ENCODE peak calls at places on chromosomes 6 and 20, in five cellular contexts. T is Peyer's patch; F is heart left ventricle; E is endodermal cell; G is CD8-positive, alpha-beta T cell. R is an unnamed sample.

GRCh38 chr20:10965936-10966470 is 292.2 kb upstream of the JAG1 start:
- DNase-seq in F (peak), G (no peak), E (no peak), T (no peak), R (no peak)

GRCh38 chr6:9412951-9413559 is 977.7 kb upstream of the SLC35B3 start:
- DNase-seq in F (no peak), T (peak), E (peak), G (no peak), R (peak)

GRCh38 chr6:143733500-143733899 is 55.7 kb downstream of the PHACTR2 start:
- DNase-seq in F (no peak), E (no peak), G (no peak), T (no peak), R (no peak)

GRCh38 chr20:41065716-41066115 is 37.1 kb downstream of the TOP1 start:
- DNase-seq in F (no peak), G (no peak), E (no peak), T (no peak), R (no peak)

GRCh38 chr6:11769244-11769643 is 9.4 kb downstream of the ADTRP start:
- DNase-seq in E (no peak), G (no peak), F (no peak), T (no peak), R (no peak)

GRCh38 chr6:113903666-113904330 is 46.7 kb downstream of the MARCKS start:
- DNase-seq in T (no peak), E (peak), F (peak), G (no peak), R (peak)

GRCh38 chr6:48061630-48062029 is 49.4 kb downstream of the PTCHD4 start:
- DNase-seq in E (no peak), T (no peak), F (no peak), G (no peak), R (no peak)

GRCh38 chr6:33599413-33599911 is 19.4 kb upstream of the BAK1 start:
- DNase-seq in G (no peak), E (no peak), F (peak), T (no peak), R (no peak)

GRCh38 chr6:36933102-36933501 is 21.4 kb upstream of the PI16 start:
- DNase-seq in E (no peak), T (no peak), G (no peak), F (no peak), R (no peak)

GRCh38 chr20:57390604-57391438 is at the start of gene RBM38:
- DNase-seq in F (peak), T (peak), G (peak), E (peak), R (no peak)

GRCh38 chr20:52496191-52496590 is 304.6 kb upstream of the ZFP64 start:
- DNase-seq in E (no peak), G (no peak), F (no peak), T (no peak), R (no peak)

GRCh38 chr6:129748212-129748900 is 38.4 kb upstream of the ARHGAP18 start:
- DNase-seq in E (peak), F (peak), T (peak), G (peak), R (peak)
- TF ChIP-seq CTCF in E (peak), F (no peak), T (no peak), G (no peak), R (peak)

GRCh38 chr6:91438570-91438969 is 851.7 kb upstream of the MAP3K7 start:
- DNase-seq in E (no peak), F (no peak), G (no peak), T (no peak), R (no peak)
- H3K27ac ChIP-seq in E (no peak), F (no peak), G (no peak), T (no peak), R (no peak)

DNA sequence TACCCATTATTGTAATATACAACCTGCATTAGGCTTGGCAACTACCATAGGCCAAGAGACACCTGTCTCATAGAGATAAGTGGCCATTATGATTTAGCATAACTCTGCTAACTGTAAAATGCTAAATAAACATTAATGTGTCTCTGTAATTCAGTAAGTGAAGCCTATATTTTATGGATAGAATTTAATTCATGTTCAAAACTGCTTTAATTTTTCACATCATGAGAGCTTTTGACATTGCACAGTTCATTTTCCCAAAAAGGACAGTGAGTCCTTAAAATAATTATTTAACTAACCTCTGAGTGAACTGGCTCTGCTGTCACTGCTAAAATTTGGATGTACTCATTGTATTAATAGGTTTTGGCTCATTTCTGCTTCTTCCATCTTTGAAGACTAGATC is 41.4 kb upstream of the TMX4 start:
- DNase-seq in F (no peak), E (no peak), T (no peak), G (no peak), R (no peak)
- H3K4me3 ChIP-seq in F (no peak), E (no peak), T (no peak), G (no peak), R (no peak)

GRCh38 chr20:34956041-34956458 is 382 bp downstream of the MYH7B start:
- DNase-seq in F (no peak), T (no peak), G (no peak), E (no peak), R (no peak)

GRCh38 chr20:34955232-34956040 is at the start of the genes GSS and MYH7B:
- DNase-seq in G (peak), T (peak), F (peak), E (peak), R (peak)

GRCh38 chr20:34952676-34953075 is 2.9 kb downstream of the GSS start:
- DNase-seq in E (no peak), G (no peak), T (no peak), F (no peak), R (no peak)

GRCh38 chr20:34954905-34955231 is 738 bp downstream of the GSS start:
- DNase-seq in G (no peak), T (no peak), E (peak), F (peak), R (peak)

DNA sequence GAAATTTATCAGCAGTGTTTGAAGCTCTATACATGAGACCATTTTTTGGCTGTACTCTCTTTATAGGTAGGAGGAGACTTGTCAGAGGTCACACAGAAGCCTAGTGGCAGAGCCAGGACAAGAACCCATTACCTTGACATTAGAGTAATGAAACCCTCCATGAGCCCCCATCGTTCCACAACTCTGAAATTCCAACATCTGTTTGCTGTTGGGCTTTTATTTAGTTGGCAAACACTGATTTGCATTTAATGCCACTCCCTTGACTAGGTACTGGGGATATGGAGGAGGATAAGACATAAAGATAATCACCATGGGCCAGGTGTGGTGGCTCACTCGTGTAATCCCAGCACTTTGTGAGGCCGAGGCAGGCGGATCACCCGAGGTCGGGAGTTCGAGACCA is 1.6 kb downstream of the GSS start:
- DNase-seq in F (no peak), G (no peak), E (no peak), T (no peak), R (no peak)
- TF ChIP-seq CTCF in F (no peak), G (no peak), E (no peak), T (no peak), R (no peak)

GRCh38 chr6:107113460-107114212 is 1.7 kb downstream of the BEND3 start:
- DNase-seq in T (peak), G (no peak), F (no peak), E (peak), R (peak)

GRCh38 chr6:107114872-107115694 is at the start of gene BEND3:
- DNase-seq in G (peak), E (peak), F (no peak), T (peak), R (peak)

GRCh38 chr6:107115695-107116327 is 496 bp upstream of the BEND3 start:
- DNase-seq in E (peak), F (peak), G (peak), T (peak), R (peak)

GRCh38 chr6:107116328-107116892 is 1.1 kb upstream of the BEND3 start:
- DNase-seq in T (peak), F (no peak), G (peak), E (peak), R (peak)

GRCh38 chr6:107114213-107114871 is 973 bp downstream of the BEND3 start:
- DNase-seq in T (peak), G (peak), E (peak), F (peak), R (peak)
- H3K27ac ChIP-seq in T (peak), G (no peak), E (peak), F (peak), R (no peak)